ENCODE peak calls at places on chromosomes 13 and 19, in eight cellular contexts. N is Caco-2; L is stomach; M is upper lobe of right lung; C is PC-9; W is transverse colon; U is CD8-positive, alpha-beta T cell; Y is right lobe of liver. O is an unnamed sample.

GRCh38 chr13:98454389-98454881 is 122.5 kb downstream of the STK24 start:
- DNase-seq in Y (no peak), M (no peak), U (no peak), N (no peak), W (no peak), L (no peak), C (no peak), O (peak; percentile 32)

GRCh38 chr13:74173822-74174221 is 39.6 kb upstream of the KLF12 start:
- DNase-seq in Y (no peak), U (no peak), C (no peak), W (no peak), N (no peak), M (no peak), L (no peak), O (no peak)

GRCh38 chr19:55340144-55340783 is 588 bp downstream of the KMT5C start:
- DNase-seq in L (no peak), M (no peak), Y (peak; percentile 38), W (peak; percentile 46), N (peak; percentile 41), C (no peak), U (no peak), O (no peak)

GRCh38 chr13:73859841-73860240 is 274.4 kb downstream of the KLF12 start:
- DNase-seq in C (no peak), Y (no peak), M (no peak), U (no peak), L (no peak), W (no peak), N (no peak), O (no peak)

GRCh38 chr13:102870677-102871415 is 25.0 kb downstream of the ERCC5 start:
- DNase-seq in U (peak; percentile 56), N (peak; percentile 76), W (peak; percentile 48), C (peak; percentile 32), M (no peak), Y (peak; percentile 40), L (peak; percentile 56), O (peak; percentile 39)

GRCh38 chr19:39413269-39413902 is 917 bp downstream of the PLEKHG2 start:
- DNase-seq in Y (peak; percentile 72), N (peak; percentile 69), L (no peak), C (peak; percentile 37), U (no peak), W (peak; percentile 58), M (peak; percentile 80), O (no peak)

GRCh38 chr19:40534148-40534547 is 42.5 kb upstream of the SHKBP1 start:
- DNase-seq in U (no peak), C (no peak), L (no peak), W (no peak), Y (no peak), N (no peak), M (no peak), O (no peak)

GRCh38 chr13:111645198-111645597 is 324.8 kb downstream of the TEX29 start:
- DNase-seq in M (no peak), N (no peak), U (no peak), W (no peak), L (no peak), Y (no peak), C (no peak), O (no peak)

GRCh38 chr19:19461671-19462622 is 53.4 kb downstream of the TSSK6 start:
- DNase-seq in C (no peak), Y (peak; percentile 52), U (no peak), N (no peak), L (peak; percentile 79), M (peak; percentile 75), W (peak; percentile 72), O (no peak)

GRCh38 chr13:73833331-73834070 is 300.7 kb downstream of the KLF12 start:
- DNase-seq in U (no peak), Y (no peak), M (no peak), W (no peak), N (no peak), L (no peak), C (no peak), O (peak; percentile 50)

GRCh38 chr13:80141114-80141849 is 199.6 kb downstream of the SPRY2 start:
- DNase-seq in M (no peak), Y (no peak), L (peak; percentile 36), U (no peak), W (no peak), N (no peak), C (no peak), O (no peak)

GRCh38 chr13:98575009-98575866 is 1.7 kb downstream of the STK24 start:
- DNase-seq in Y (no peak), W (no peak), M (no peak), N (no peak), C (no peak), U (no peak), L (no peak), O (no peak)

GRCh38 chr19:41910240-41910991 is 17.8 kb downstream of the ERFL start:
- DNase-seq in W (no peak), C (no peak), U (no peak), Y (no peak), M (no peak), L (no peak), N (no peak), O (no peak)

DNA sequence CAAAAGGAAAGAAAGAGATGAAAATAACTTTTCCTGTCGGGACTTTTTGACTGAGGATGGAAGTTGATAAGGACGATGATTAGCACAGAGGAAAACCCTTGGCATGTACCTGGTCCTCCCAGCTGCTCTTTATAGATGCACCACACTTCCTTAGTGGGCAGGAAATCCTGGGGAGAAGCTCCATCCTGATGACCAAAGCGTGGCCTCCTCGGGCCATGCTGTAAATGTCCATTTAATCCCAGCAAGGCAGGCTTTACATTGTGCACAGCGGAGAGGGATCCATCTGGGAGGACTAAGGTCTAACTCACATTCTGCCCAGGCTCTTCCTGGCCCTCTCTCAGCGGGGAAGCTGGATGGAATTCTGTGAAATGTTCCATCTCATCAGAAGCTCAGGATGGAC is 113.5 kb downstream of the COL4A2 start:
- DNase-seq in L (no peak), C (no peak), N (no peak), W (no peak), Y (no peak), M (no peak), U (no peak), O (no peak)
- H3K27me3 ChIP-seq in L (no peaks in the 10 kb centered on the region), C (no peaks in the 10 kb centered on the region), N (no peaks in the 10 kb centered on the region), W (peaks cover 6% of the 10 kb centered on the region), Y (no peaks in the 10 kb centered on the region), M (no peaks in the 10 kb centered on the region), U (peaks cover 32% of the 10 kb centered on the region), O (no peaks in the 10 kb centered on the region)

GRCh38 chr13:112762690-112763080 is 72.8 kb downstream of the ATP11A start:
- DNase-seq in W (no peak), U (no peak), L (no peak), M (peak; percentile 63), Y (no peak), C (no peak), N (no peak), O (no peak)

GRCh38 chr13:112759834-112760233 is 70.0 kb downstream of the ATP11A start:
- DNase-seq in C (no peak), W (no peak), N (no peak), L (no peak), U (no peak), Y (no peak), M (no peak), O (no peak)

GRCh38 chr13:112761701-112762689 is 72.2 kb downstream of the ATP11A start:
- DNase-seq in W (no peak), Y (no peak), M (peak; percentile 83), U (no peak), C (peak; percentile 13), N (no peak), L (no peak), O (no peak)

GRCh38 chr13:112760440-112760839 is 70.6 kb downstream of the ATP11A start:
- DNase-seq in C (no peak), U (no peak), N (no peak), Y (no peak), W (no peak), M (no peak), L (no peak), O (peak; percentile 56)

DNA sequence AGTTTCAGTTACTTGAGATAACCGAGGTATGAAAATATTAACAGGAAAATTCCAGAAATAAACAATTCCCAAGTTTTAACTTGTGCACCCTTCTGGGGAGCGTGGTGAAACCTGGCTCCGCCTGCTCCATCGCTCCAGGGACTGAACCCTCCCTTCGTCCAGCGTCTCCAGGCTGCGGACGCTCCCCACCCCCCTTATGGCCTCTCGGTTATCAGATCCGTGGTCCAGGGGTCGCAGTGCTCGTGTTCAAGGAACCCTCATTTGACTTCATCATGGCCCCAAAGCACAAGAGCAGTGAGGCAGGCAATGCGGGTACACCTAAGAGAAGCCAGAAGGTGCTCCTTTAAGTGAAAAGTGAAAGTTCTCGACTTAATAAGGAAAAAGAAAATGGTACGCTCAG is 71.1 kb downstream of the ATP11A start:
- DNase-seq in U (no peak), Y (no peak), L (no peak), C (no peak), M (peak; percentile 57), W (no peak), N (no peak), O (no peak)
- H3K4me3 ChIP-seq in U (no peak overlapping the region), Y (no peak overlapping the region), L (peak overlapping the region; percentile 37), C (no peak overlapping the region), M (peak overlapping the region; percentile 29), W (no peak overlapping the region), N (no peak overlapping the region), O (peak overlapping the region; percentile 16)

DNA sequence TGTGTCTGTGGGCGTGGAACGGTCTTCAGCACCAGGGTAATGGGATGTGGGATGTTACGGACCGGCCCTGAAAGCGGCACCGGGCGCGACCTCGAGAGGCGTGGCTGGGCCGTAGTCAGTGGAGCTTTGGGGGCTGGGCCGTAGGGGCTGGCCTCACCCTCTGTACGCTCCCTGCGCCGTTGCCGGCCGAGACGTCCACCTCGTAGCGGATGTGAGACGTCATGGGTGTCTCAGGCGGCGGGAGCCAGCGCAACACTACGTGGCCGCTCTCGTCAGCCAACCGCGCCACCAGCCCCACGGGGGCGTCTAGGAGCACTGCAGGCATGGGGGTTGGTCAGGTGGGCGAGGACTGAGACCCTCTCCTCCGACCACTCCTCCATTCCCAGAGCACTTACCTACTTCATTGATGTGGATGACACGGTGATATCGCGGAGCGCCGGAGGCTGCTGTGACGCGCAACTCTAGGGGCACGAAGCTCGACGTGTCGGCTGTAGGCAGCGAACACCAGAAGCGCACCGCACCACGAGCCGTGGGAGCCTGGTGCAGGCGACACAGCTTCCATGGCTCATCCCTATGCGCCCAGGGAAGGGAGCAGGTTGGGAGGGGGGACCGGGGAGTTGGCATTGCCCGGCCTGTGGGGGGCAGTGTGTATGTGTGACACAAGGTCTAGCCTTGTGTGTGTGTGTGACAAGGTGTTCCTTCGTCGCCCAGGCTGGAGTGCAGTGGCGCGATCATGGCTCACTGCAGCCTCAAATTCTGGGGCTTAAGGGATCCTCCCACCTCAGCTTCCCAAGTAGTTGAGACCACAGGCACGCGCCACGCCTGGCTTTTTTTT is 2.4 kb downstream of the EPOR start:
- DNase-seq in C (no peak), L (peak; percentile 68), Y (peak; percentile 76), M (peak; percentile 80), U (no peak), W (peak; percentile 78), N (peak; percentile 90), O (peak; percentile 36)
- TF ChIP-seq CTCF in C (no peak), L (no peak), Y (peak; percentile 4), M (no peak), U (no peak), W (no peak), N (peak; percentile 49), O (peak; percentile 2)

DNA sequence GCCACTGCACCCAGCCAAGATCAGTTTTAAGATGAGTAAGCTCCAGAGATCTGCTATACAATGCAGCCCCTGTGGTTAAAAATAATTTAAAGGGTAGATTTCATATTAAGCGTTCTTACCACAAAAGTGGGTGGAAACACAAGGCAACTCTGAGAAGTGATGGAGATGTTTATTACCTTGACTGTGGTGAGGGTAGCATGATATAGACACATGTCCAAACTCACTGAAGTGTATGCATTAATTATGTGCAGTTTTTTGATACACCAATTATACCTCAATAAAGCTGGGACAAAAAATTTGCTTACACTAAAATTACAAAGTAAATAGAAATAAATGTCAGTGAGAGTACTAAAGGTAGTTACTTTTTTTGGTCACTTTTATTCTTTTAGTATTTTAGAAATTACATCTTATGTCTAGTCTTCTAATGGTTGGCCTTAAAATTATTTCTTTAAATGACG is 696.5 kb downstream of the UQCRFS1 start:
- DNase-seq in W (no peak), N (no peak), L (no peak), M (no peak), C (no peak), U (no peak), Y (no peak), O (no peak)
- H3K27me3 ChIP-seq in W (no peaks in the 10 kb centered on the region), N (no peaks in the 10 kb centered on the region), L (no peaks in the 10 kb centered on the region), M (no peaks in the 10 kb centered on the region), C (peaks cover 32% of the 10 kb centered on the region), U (no peaks in the 10 kb centered on the region), Y (no peaks in the 10 kb centered on the region), O (no peaks in the 10 kb centered on the region)

O was measured in bronchial epithelial cell.